ENCODE peak calls at places on chromosomes 12 and 14, in four cellular contexts. One of them, this sample, is unnamed.

GRCh38 chr12:65876898-65877721 is 52.8 kb downstream of the HMGA2 start:
- DNase-seq in heart right ventricle: no peak
- DNase-seq in aorta: no peak
- DNase-seq in body of pancreas: peak; percentile 41
- DNase-seq in this sample: no peak

GRCh38 chr12:110619534-110619953 is 5.6 kb downstream of the TCTN1 start:
- DNase-seq in body of pancreas: no peak
- DNase-seq in aorta: no peak
- DNase-seq in heart right ventricle: no peak
- DNase-seq in this sample: peak; percentile 56

GRCh38 chr14:63515240-63515639 is 27.9 kb downstream of the PPP2R5E start:
- DNase-seq in aorta: no peak
- DNase-seq in heart right ventricle: no peak
- DNase-seq in body of pancreas: no peak
- DNase-seq in this sample: no peak

GRCh38 chr14:25833341-25834121 is 764.3 kb downstream of the NOVA1 start:
- DNase-seq in heart right ventricle: no peak
- DNase-seq in body of pancreas: peak; percentile 43
- DNase-seq in aorta: no peak
- DNase-seq in this sample: no peak

GRCh38 chr14:99245541-99246511 is 26.2 kb downstream of the BCL11B start:
- DNase-seq in aorta: no peak
- DNase-seq in heart right ventricle: no peak
- DNase-seq in body of pancreas: no peak
- DNase-seq in this sample: no peak

GRCh38 chr12:30880061-30880460 is 46.5 kb upstream of the TSPAN11 start:
- DNase-seq in aorta: no peak
- DNase-seq in heart right ventricle: no peak
- DNase-seq in body of pancreas: no peak
- DNase-seq in this sample: no peak

GRCh38 chr14:77203611-77204456 is 22.2 kb downstream of the TMEM63C start:
- DNase-seq in aorta: no peak
- DNase-seq in body of pancreas: no peak
- DNase-seq in heart right ventricle: no peak
- DNase-seq in this sample: no peak

GRCh38 chr12:108305520-108305919 is 33.6 kb downstream of the CMKLR1 start:
- DNase-seq in heart right ventricle: peak; percentile 92
- DNase-seq in aorta: peak; percentile 95
- DNase-seq in body of pancreas: peak; percentile 65
- DNase-seq in this sample: no peak

GRCh38 chr12:99619389-99620158 is 28.0 kb upstream of the GARIN6 start:
- DNase-seq in body of pancreas: no peak
- DNase-seq in aorta: no peak
- DNase-seq in heart right ventricle: no peak
- DNase-seq in this sample: no peak

GRCh38 chr12:11513288-11513687 is 117.9 kb upstream of the PRB2 start:
- DNase-seq in heart right ventricle: no peak
- DNase-seq in aorta: no peak
- DNase-seq in body of pancreas: no peak
- DNase-seq in this sample: no peak

GRCh38 chr12:90842477-90842876 is 112.5 kb downstream of the CCER1 start:
- DNase-seq in heart right ventricle: no peak
- DNase-seq in body of pancreas: no peak
- DNase-seq in aorta: no peak
- DNase-seq in this sample: no peak

GRCh38 chr12:65891219-65891618 is 66.9 kb downstream of the HMGA2 start:
- DNase-seq in body of pancreas: no peak
- DNase-seq in aorta: no peak
- DNase-seq in heart right ventricle: no peak
- DNase-seq in this sample: no peak

GRCh38 chr14:78836777-78837176 is 666.6 kb downstream of the NRXN3 start:
- DNase-seq in aorta: no peak
- DNase-seq in heart right ventricle: peak; percentile 34
- DNase-seq in body of pancreas: peak; percentile 66
- DNase-seq in this sample: peak; percentile 43

GRCh38 chr12:8014836-8015235 is 17.7 kb upstream of the FOXJ2 start:
- DNase-seq in heart right ventricle: no peak
- DNase-seq in body of pancreas: no peak
- DNase-seq in aorta: no peak
- DNase-seq in this sample: no peak

GRCh38 chr14:104923596-104924420 is 871 bp upstream of the PLD4 start:
- DNase-seq in body of pancreas: no peak
- DNase-seq in aorta: no peak
- DNase-seq in heart right ventricle: no peak
- DNase-seq in this sample: no peak

GRCh38 chr14:52119030-52119429 is 50.2 kb upstream of the NID2 start:
- DNase-seq in heart right ventricle: no peak
- DNase-seq in body of pancreas: peak; percentile 74
- DNase-seq in aorta: no peak
- DNase-seq in this sample: no peak

GRCh38 chr12:6643569-6644256 is 3.5 kb downstream of the ACRBP start:
- DNase-seq in heart right ventricle: no peak
- DNase-seq in aorta: peak; percentile 64
- DNase-seq in body of pancreas: no peak
- DNase-seq in this sample: peak; percentile 50

GRCh38 chr14:21734457-21735074 is 60.9 kb upstream of the OR4E1 start:
- DNase-seq in aorta: no peak
- DNase-seq in heart right ventricle: no peak
- DNase-seq in body of pancreas: peak; percentile 11
- DNase-seq in this sample: no peak

GRCh38 chr12:7295529-7295928 is 8.3 kb upstream of the ACSM4 start:
- DNase-seq in aorta: no peak
- DNase-seq in heart right ventricle: no peak
- DNase-seq in body of pancreas: no peak
- DNase-seq in this sample: no peak

GRCh38 chr14:61186793-61187641 is 94.1 kb downstream of the TMEM30B start:
- DNase-seq in heart right ventricle: no peak
- DNase-seq in aorta: no peak
- DNase-seq in body of pancreas: no peak
- DNase-seq in this sample: no peak

GRCh38 chr12:132476421-132476820 is 13.5 kb upstream of the FBRSL1 start:
- DNase-seq in aorta: no peak
- DNase-seq in body of pancreas: no peak
- DNase-seq in heart right ventricle: no peak
- DNase-seq in this sample: no peak

GRCh38 chr12:105907982-105908381 is 230.8 kb downstream of the NUAK1 start:
- DNase-seq in aorta: no peak
- DNase-seq in heart right ventricle: no peak
- DNase-seq in body of pancreas: no peak
- DNase-seq in this sample: no peak

GRCh38 chr14:104221636-104222375 is 83.4 kb downstream of the KIF26A start:
- DNase-seq in body of pancreas: peak; percentile 64
- DNase-seq in heart right ventricle: no peak
- DNase-seq in aorta: no peak
- DNase-seq in this sample: no peak

GRCh38 chr12:66048843-66049537 is 81.6 kb downstream of the LLPH start:
- DNase-seq in heart right ventricle: no peak
- DNase-seq in aorta: no peak
- DNase-seq in body of pancreas: no peak
- DNase-seq in this sample: no peak

GRCh38 chr12:30515351-30515750 is 180.3 kb downstream of the IPO8 start:
- DNase-seq in body of pancreas: no peak
- DNase-seq in heart right ventricle: no peak
- DNase-seq in aorta: no peak
- DNase-seq in this sample: no peak

GRCh38 chr14:92646952-92647461 is 101.4 kb downstream of the LGMN start:
- DNase-seq in body of pancreas: no peak
- DNase-seq in heart right ventricle: no peak
- DNase-seq in aorta: peak; percentile 79
- DNase-seq in this sample: no peak

GRCh38 chr12:24751181-24751580 is 197.7 kb downstream of the BCAT1 start:
- DNase-seq in body of pancreas: no peak
- DNase-seq in aorta: no peak
- DNase-seq in heart right ventricle: no peak
- DNase-seq in this sample: no peak

GRCh38 chr12:24752763-24753462 is 196.0 kb downstream of the BCAT1 start:
- DNase-seq in aorta: no peak
- DNase-seq in body of pancreas: no peak
- DNase-seq in heart right ventricle: no peak
- DNase-seq in this sample: no peak

GRCh38 chr12:24748326-24748725 is 200.6 kb downstream of the BCAT1 start:
- DNase-seq in heart right ventricle: no peak
- DNase-seq in body of pancreas: no peak
- DNase-seq in aorta: no peak
- DNase-seq in this sample: no peak

GRCh38 chr12:24749171-24749570 is 199.7 kb downstream of the BCAT1 start:
- DNase-seq in body of pancreas: no peak
- DNase-seq in heart right ventricle: no peak
- DNase-seq in aorta: no peak
- DNase-seq in this sample: no peak

DNA sequence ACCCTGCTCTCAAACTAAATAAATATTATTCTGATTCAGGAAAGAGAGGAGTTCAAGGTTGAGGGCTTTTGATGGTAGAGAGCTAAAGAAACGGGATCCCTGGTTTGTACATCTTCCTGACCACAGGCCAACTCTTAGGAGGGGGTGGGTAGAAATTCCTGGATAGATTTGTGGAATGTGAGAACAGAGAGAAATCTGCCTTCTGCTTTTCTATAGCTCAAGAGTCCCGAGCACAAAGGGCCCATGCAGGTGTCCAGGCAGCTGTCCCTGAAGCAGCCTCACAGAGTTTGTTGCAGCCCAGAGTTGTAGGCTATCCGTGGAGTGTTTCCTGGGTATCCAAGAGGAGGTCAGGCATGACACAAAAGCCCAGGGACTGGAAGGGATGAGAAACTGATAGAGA is 198.6 kb downstream of the BCAT1 start:
- DNase-seq in aorta: no peak
- DNase-seq in body of pancreas: no peak
- DNase-seq in heart right ventricle: no peak
- DNase-seq in this sample: no peak
- H3K4me3 ChIP-seq in aorta: no peak overlapping the region
- H3K4me3 ChIP-seq in body of pancreas: no peak overlapping the region
- H3K4me3 ChIP-seq in heart right ventricle: no peak overlapping the region
- H3K4me3 ChIP-seq in this sample: no peak overlapping the region

GRCh38 chr14:91473046-91473445 is 37.1 kb downstream of the PPP4R3A start:
- DNase-seq in body of pancreas: no peak
- DNase-seq in heart right ventricle: no peak
- DNase-seq in aorta: no peak
- DNase-seq in this sample: no peak
- H3K36me3 ChIP-seq in body of pancreas: peaks cover 16% of the 10 kb centered on the region
- H3K36me3 ChIP-seq in heart right ventricle: peaks cover 100% of the 10 kb centered on the region
- H3K36me3 ChIP-seq in aorta: peaks cover 6% of the 10 kb centered on the region
- H3K36me3 ChIP-seq in this sample: no peaks in the 10 kb centered on the region

DNA sequence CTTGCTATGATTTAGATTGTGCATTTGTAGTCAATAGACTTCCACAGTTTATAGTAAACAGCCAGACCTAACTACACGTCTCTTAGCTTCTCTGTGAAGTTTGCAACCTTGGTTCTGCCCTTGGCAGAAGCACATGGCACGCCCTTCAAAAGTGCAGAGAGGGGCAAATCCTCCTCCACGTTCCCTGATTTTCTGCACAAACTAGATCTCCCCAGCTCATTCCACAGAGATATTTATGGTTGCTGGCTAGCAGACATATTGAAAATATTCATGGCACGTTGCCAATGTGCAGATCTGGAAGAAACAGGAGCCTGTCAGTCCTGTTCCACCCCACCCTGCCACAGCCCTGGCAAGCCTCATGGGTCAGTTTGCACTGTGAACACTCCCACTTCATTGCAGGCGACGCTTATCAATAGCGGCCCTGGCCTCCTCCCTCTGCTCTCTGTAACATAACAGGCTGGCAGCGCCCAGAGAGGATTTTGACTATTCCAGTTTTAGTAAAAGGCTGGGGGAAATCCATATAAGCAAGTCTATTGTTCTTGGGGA is 6.5 kb upstream of the LGALS3 start:
- DNase-seq in aorta: no peak
- DNase-seq in body of pancreas: peak; percentile 79
- DNase-seq in heart right ventricle: peak; percentile 78
- DNase-seq in this sample: peak; percentile 87
- H3K4me3 ChIP-seq in aorta: no peak overlapping the region
- H3K4me3 ChIP-seq in body of pancreas: no peak overlapping the region
- H3K4me3 ChIP-seq in heart right ventricle: no peak overlapping the region
- H3K4me3 ChIP-seq in this sample: peak overlapping the region; percentile 21

GRCh38 chr12:49652921-49653520 is 29.7 kb downstream of the PRPF40B start:
- DNase-seq in heart right ventricle: no peak
- DNase-seq in aorta: no peak
- DNase-seq in body of pancreas: no peak
- DNase-seq in this sample: no peak
- H3K36me3 ChIP-seq in heart right ventricle: peaks cover 99% of the 10 kb centered on the region
- H3K36me3 ChIP-seq in aorta: no peaks in the 10 kb centered on the region
- H3K36me3 ChIP-seq in body of pancreas: no peaks in the 10 kb centered on the region
- H3K36me3 ChIP-seq in this sample: no peaks in the 10 kb centered on the region

GRCh38 chr14:36513451-36514277 is 6.4 kb downstream of the NKX2-1 start:
- DNase-seq in aorta: no peak
- DNase-seq in body of pancreas: no peak
- DNase-seq in heart right ventricle: no peak
- DNase-seq in this sample: no peak
- H3K4me3 ChIP-seq in aorta: no peak overlapping the region
- H3K4me3 ChIP-seq in body of pancreas: no peak overlapping the region
- H3K4me3 ChIP-seq in heart right ventricle: no peak overlapping the region
- H3K4me3 ChIP-seq in this sample: no peak overlapping the region

GRCh38 chr12:53306826-53307225 is 7.3 kb downstream of the MYG1 start:
- DNase-seq in body of pancreas: no peak
- DNase-seq in aorta: no peak
- DNase-seq in heart right ventricle: no peak
- DNase-seq in this sample: no peak
- H3K36me3 ChIP-seq in body of pancreas: no peaks in the 10 kb centered on the region
- H3K36me3 ChIP-seq in aorta: peaks cover 2% of the 10 kb centered on the region
- H3K36me3 ChIP-seq in heart right ventricle: peaks cover 89% of the 10 kb centered on the region
- H3K36me3 ChIP-seq in this sample: peaks cover 86% of the 10 kb centered on the region

DNA sequence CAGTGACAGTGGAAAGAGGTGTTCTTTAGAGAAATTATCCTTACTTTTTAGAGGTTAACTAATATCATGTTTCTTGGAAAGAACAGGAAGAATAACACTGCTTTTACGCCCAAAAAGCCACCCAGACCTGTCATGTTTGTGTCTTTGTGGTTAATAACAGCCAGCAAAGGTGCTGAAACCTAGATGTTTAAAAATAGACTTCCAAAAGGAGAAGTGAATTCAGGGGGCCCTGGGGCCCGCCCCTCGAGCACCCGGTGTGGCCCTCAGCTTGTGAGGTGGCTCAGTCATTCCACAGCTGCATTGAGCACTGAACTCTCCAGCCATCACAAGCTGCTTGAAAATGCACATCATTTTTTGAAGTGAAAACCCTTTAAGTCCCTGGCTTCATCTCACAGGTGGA is 20.8 kb upstream of the AMN start:
- DNase-seq in aorta: no peak
- DNase-seq in heart right ventricle: no peak
- DNase-seq in body of pancreas: no peak
- DNase-seq in this sample: peak; percentile 86
- H3K4me3 ChIP-seq in aorta: no peak overlapping the region
- H3K4me3 ChIP-seq in heart right ventricle: no peak overlapping the region
- H3K4me3 ChIP-seq in body of pancreas: no peak overlapping the region
- H3K4me3 ChIP-seq in this sample: no peak overlapping the region